ENCODE peak calls at places on chromosomes 2 and 18, in five cellular contexts. D is neural progenitor cell, V is stomach, R is NCI-H2171, W is SK-MEL-5. N is an unnamed sample.

GRCh38 chr18:48894799-48895346 is 55.9 kb downstream of the SMAD7 start:
- DNase-seq in D (no peak), V (no peak), R (no peak), W (no peak), N (no peak)

GRCh38 chr2:195162194-195162593 is 494.8 kb upstream of the SLC39A10 start:
- DNase-seq in D (no peak), V (no peak), R (no peak), W (no peak), N (no peak)

GRCh38 chr2:137178955-137179377 is 413.6 kb downstream of the THSD7B start:
- DNase-seq in D (no peak), V (no peak), R (no peak), W (peak), N (no peak)

GRCh38 chr2:218717262-218717661 is 6.6 kb downstream of the TTLL4 start:
- DNase-seq in D (no peak), V (no peak), R (no peak), W (no peak), N (no peak)

GRCh38 chr2:143296089-143296488 is 166.9 kb downstream of the ARHGAP15 start:
- DNase-seq in D (no peak), V (no peak), R (no peak), W (no peak), N (no peak)

GRCh38 chr2:15968280-15969178 is 28.2 kb downstream of the MYCN start:
- DNase-seq in D (no peak), V (no peak), R (no peak), W (no peak), N (no peak)

GRCh38 chr18:77165489-77166415 is 33.2 kb upstream of the MBP start:
- DNase-seq in D (no peak), V (no peak), R (no peak), W (no peak), N (peak)

GRCh38 chr2:190563109-190563508 is 28.6 kb upstream of the NEMP2 start:
- DNase-seq in D (no peak), V (no peak), R (no peak), W (no peak), N (no peak)

GRCh38 chr2:210324458-210324857 is 9.5 kb upstream of the MYL1 start:
- DNase-seq in D (no peak), V (no peak), R (no peak), W (no peak), N (no peak)

GRCh38 chr18:13211537-13211936 is 7.0 kb upstream of the LDLRAD4 start:
- DNase-seq in D (peak), V (no peak), R (no peak), W (no peak), N (no peak)

GRCh38 chr2:158993030-158993429 is 24.6 kb downstream of the TANC1 start:
- DNase-seq in D (no peak), V (no peak), R (no peak), W (no peak), N (no peak)

GRCh38 chr2:25259744-25260124 is 82.0 kb downstream of the DNMT3A start:
- DNase-seq in D (peak), V (no peak), R (no peak), W (no peak), N (no peak)

GRCh38 chr2:212157011-212157410 is 381.6 kb downstream of the ERBB4 start:
- DNase-seq in D (no peak), V (no peak), R (no peak), W (no peak), N (no peak)

GRCh38 chr18:78816916-78817315 is 162.7 kb upstream of the SALL3 start:
- DNase-seq in D (no peak), V (no peak), R (no peak), W (no peak), N (no peak)

GRCh38 chr2:74862268-74862964 is 28.5 kb downstream of the HK2 start:
- DNase-seq in D (no peak), V (peak), R (peak), W (no peak), N (no peak)

GRCh38 chr2:138846216-138846821 is 66.1 kb upstream of the NXPH2 start:
- DNase-seq in D (peak), V (no peak), R (peak), W (peak), N (no peak)

GRCh38 chr2:174590928-174591648 is 6.5 kb downstream of the WIPF1 start:
- DNase-seq in D (no peak), V (no peak), R (no peak), W (no peak), N (no peak)

GRCh38 chr18:44826418-44827259 is 146.0 kb downstream of the SETBP1 start:
- DNase-seq in D (peak), V (peak), R (peak), W (peak), N (peak)

GRCh38 chr18:49697757-49698595 is 115.4 kb downstream of the ACAA2 start:
- DNase-seq in D (peak), V (no peak), R (no peak), W (no peak), N (peak)

GRCh38 chr2:163471947-163472346 is 263.9 kb downstream of the FIGN start:
- DNase-seq in D (peak), V (no peak), R (no peak), W (peak), N (no peak)

GRCh38 chr2:236343400-236344161 is 79.4 kb upstream of the ASB18 start:
- DNase-seq in D (peak), V (peak), R (peak), W (peak), N (no peak)

GRCh38 chr2:173347305-173348168 is 7.1 kb upstream of the CDCA7 start:
- DNase-seq in D (peak), V (no peak), R (peak), W (no peak), N (no peak)

GRCh38 chr2:125169022-125169763 is 1144.1 kb downstream of the CNTNAP5 start:
- DNase-seq in D (no peak), V (no peak), R (no peak), W (no peak), N (no peak)

GRCh38 chr18:3051718-3052410 is 38.9 kb upstream of the LPIN2 start:
- DNase-seq in D (no peak), V (peak), R (no peak), W (no peak), N (no peak)

GRCh38 chr2:65320042-65320711 is 92.5 kb downstream of the ACTR2 start:
- DNase-seq in D (no peak), V (no peak), R (no peak), W (peak), N (peak)

GRCh38 chr2:12106440-12107080 is 360.1 kb downstream of the LPIN1 start:
- DNase-seq in D (no peak), V (peak), R (no peak), W (no peak), N (peak)

GRCh38 chr2:161010503-161010902 is 149.7 kb upstream of the TANK start:
- DNase-seq in D (no peak), V (no peak), R (no peak), W (no peak), N (no peak)

GRCh38 chr2:178542569-178542968 is 62.3 kb downstream of the PLEKHA3 start:
- DNase-seq in D (no peak), V (no peak), R (no peak), W (no peak), N (no peak)

GRCh38 chr18:55998071-55998522 is 410.1 kb upstream of the TCF4 start:
- DNase-seq in D (peak), V (no peak), R (peak), W (peak), N (peak)

GRCh38 chr2:113240150-113240914 is 38.4 kb downstream of the PAX8 start:
- DNase-seq in D (no peak), V (peak), R (no peak), W (no peak), N (peak)

GRCh38 chr2:172082944-172083718 is 2.2 kb upstream of the DLX1 start:
- DNase-seq in D (peak), V (no peak), R (no peak), W (no peak), N (peak)

GRCh38 chr2:38164881-38165280 is 88.9 kb upstream of the CYP1B1 start:
- DNase-seq in D (no peak), V (no peak), R (no peak), W (no peak), N (no peak)

GRCh38 chr2:41928593-41928992 is 119.2 kb upstream of the PKDCC start:
- DNase-seq in D (no peak), V (no peak), R (no peak), W (no peak), N (no peak)

GRCh38 chr2:228318218-228318617 is 136.7 kb upstream of the SPHKAP start:
- DNase-seq in D (peak), V (no peak), R (no peak), W (peak), N (peak)

GRCh38 chr18:36298113-36298701 is 694 bp downstream of the FHOD3 start:
- DNase-seq in D (peak), V (no peak), R (peak), W (no peak), N (peak)

GRCh38 chr18:63100626-63100900 is 219.0 kb downstream of the BCL2 start:
- DNase-seq in D (no peak), V (no peak), R (no peak), W (no peak), N (no peak)

GRCh38 chr2:24496959-24497358 is 5.9 kb downstream of the NCOA1 start:
- DNase-seq in D (no peak), V (no peak), R (no peak), W (no peak), N (no peak)

GRCh38 chr18:21991081-21991534 is 178.3 kb upstream of the GATA6 start:
- DNase-seq in D (peak), V (no peak), R (no peak), W (no peak), N (no peak)

GRCh38 chr2:134470561-134471168 is 216.8 kb downstream of the MGAT5 start:
- DNase-seq in D (no peak), V (peak), R (no peak), W (no peak), N (no peak)